ENCODE peak calls at places on chromosome 1, in six cellular contexts. One of them, this sample, is unnamed.

GRCh38 chr1:28248273-28249012 is 10.9 kb upstream of the SESN2 start:
- DNase-seq in kidney: peak
- DNase-seq in choroid plexus epithelial cell: peak
- DNase-seq in OCI-LY7: peak
- DNase-seq in GM10248: peak
- DNase-seq in fibroblast of the aortic adventitia: peak
- DNase-seq in this sample: peak

GRCh38 chr1:42335809-42336518 is 929 bp upstream of the FOXJ3 start:
- DNase-seq in kidney: no peak
- DNase-seq in choroid plexus epithelial cell: peak
- DNase-seq in OCI-LY7: no peak
- DNase-seq in GM10248: no peak
- DNase-seq in fibroblast of the aortic adventitia: peak
- DNase-seq in this sample: no peak

GRCh38 chr1:174013864-174014418 is 8.2 kb downstream of the RC3H1 start:
- DNase-seq in kidney: no peak
- DNase-seq in choroid plexus epithelial cell: no peak
- DNase-seq in OCI-LY7: no peak
- DNase-seq in GM10248: no peak
- DNase-seq in fibroblast of the aortic adventitia: no peak
- DNase-seq in this sample: no peak

GRCh38 chr1:224623310-224623714 is 7.2 kb downstream of the CNIH3 start:
- DNase-seq in kidney: no peak
- DNase-seq in choroid plexus epithelial cell: peak
- DNase-seq in OCI-LY7: no peak
- DNase-seq in GM10248: no peak
- DNase-seq in fibroblast of the aortic adventitia: no peak
- DNase-seq in this sample: no peak

GRCh38 chr1:226322986-226323385 is 14.0 kb upstream of the LIN9 start:
- DNase-seq in kidney: no peak
- DNase-seq in choroid plexus epithelial cell: no peak
- DNase-seq in OCI-LY7: no peak
- DNase-seq in GM10248: no peak
- DNase-seq in fibroblast of the aortic adventitia: no peak
- DNase-seq in this sample: no peak

GRCh38 chr1:171403396-171403795 is 81.9 kb upstream of the PRRC2C start:
- DNase-seq in kidney: no peak
- DNase-seq in choroid plexus epithelial cell: peak
- DNase-seq in OCI-LY7: no peak
- DNase-seq in GM10248: no peak
- DNase-seq in fibroblast of the aortic adventitia: peak
- DNase-seq in this sample: no peak

GRCh38 chr1:91673603-91674002 is 173.0 kb downstream of the CDC7 start:
- DNase-seq in kidney: no peak
- DNase-seq in choroid plexus epithelial cell: peak
- DNase-seq in OCI-LY7: no peak
- DNase-seq in GM10248: no peak
- DNase-seq in fibroblast of the aortic adventitia: no peak
- DNase-seq in this sample: no peak

GRCh38 chr1:116290085-116290670 is 82.9 kb upstream of the ATP1A1 start:
- DNase-seq in kidney: no peak
- DNase-seq in choroid plexus epithelial cell: no peak
- DNase-seq in OCI-LY7: no peak
- DNase-seq in GM10248: no peak
- DNase-seq in fibroblast of the aortic adventitia: no peak
- DNase-seq in this sample: no peak

GRCh38 chr1:159000627-159001026 is 9.1 kb upstream of the IFI16 start:
- DNase-seq in kidney: peak
- DNase-seq in choroid plexus epithelial cell: peak
- DNase-seq in OCI-LY7: no peak
- DNase-seq in GM10248: no peak
- DNase-seq in fibroblast of the aortic adventitia: peak
- DNase-seq in this sample: peak

GRCh38 chr1:230771773-230772354 is 24.7 kb downstream of the CAPN9 start:
- DNase-seq in kidney: no peak
- DNase-seq in choroid plexus epithelial cell: no peak
- DNase-seq in OCI-LY7: no peak
- DNase-seq in GM10248: no peak
- DNase-seq in fibroblast of the aortic adventitia: no peak
- DNase-seq in this sample: no peak

GRCh38 chr1:93042134-93042821 is 36.8 kb upstream of the MTF2 start:
- DNase-seq in kidney: no peak
- DNase-seq in choroid plexus epithelial cell: peak
- DNase-seq in OCI-LY7: peak
- DNase-seq in GM10248: peak
- DNase-seq in fibroblast of the aortic adventitia: peak
- DNase-seq in this sample: no peak

GRCh38 chr1:52707927-52708655 is 9.9 kb upstream of the COA7 start:
- DNase-seq in kidney: no peak
- DNase-seq in choroid plexus epithelial cell: peak
- DNase-seq in OCI-LY7: no peak
- DNase-seq in GM10248: no peak
- DNase-seq in fibroblast of the aortic adventitia: peak
- DNase-seq in this sample: no peak

GRCh38 chr1:52296345-52296744 is 69.7 kb downstream of the CC2D1B start:
- DNase-seq in kidney: no peak
- DNase-seq in choroid plexus epithelial cell: peak
- DNase-seq in OCI-LY7: peak
- DNase-seq in GM10248: peak
- DNase-seq in fibroblast of the aortic adventitia: peak
- DNase-seq in this sample: peak

GRCh38 chr1:158013840-158014520 is 20.5 kb downstream of the KIRREL1 start:
- DNase-seq in kidney: no peak
- DNase-seq in choroid plexus epithelial cell: peak
- DNase-seq in OCI-LY7: no peak
- DNase-seq in GM10248: no peak
- DNase-seq in fibroblast of the aortic adventitia: peak
- DNase-seq in this sample: no peak

GRCh38 chr1:63190171-63190570 is 132.2 kb upstream of the FOXD3 start:
- DNase-seq in kidney: no peak
- DNase-seq in choroid plexus epithelial cell: no peak
- DNase-seq in OCI-LY7: no peak
- DNase-seq in GM10248: no peak
- DNase-seq in fibroblast of the aortic adventitia: no peak
- DNase-seq in this sample: no peak

GRCh38 chr1:63189677-63190076 is 132.7 kb upstream of the FOXD3 start:
- DNase-seq in kidney: no peak
- DNase-seq in choroid plexus epithelial cell: no peak
- DNase-seq in OCI-LY7: no peak
- DNase-seq in GM10248: no peak
- DNase-seq in fibroblast of the aortic adventitia: peak
- DNase-seq in this sample: no peak
- TF ChIP-seq CTCF in kidney: peak
- TF ChIP-seq CTCF in choroid plexus epithelial cell: no peak
- TF ChIP-seq CTCF in OCI-LY7: peak
- TF ChIP-seq CTCF in GM10248: no peak
- TF ChIP-seq CTCF in fibroblast of the aortic adventitia: peak
- TF ChIP-seq CTCF in this sample: peak

GRCh38 chr1:151520359-151520758 is 9.2 kb downstream of the CGN start:
- DNase-seq in kidney: no peak
- DNase-seq in choroid plexus epithelial cell: no peak
- DNase-seq in OCI-LY7: no peak
- DNase-seq in GM10248: no peak
- DNase-seq in fibroblast of the aortic adventitia: no peak
- DNase-seq in this sample: no peak
- TF ChIP-seq CTCF in kidney: no peak
- TF ChIP-seq CTCF in choroid plexus epithelial cell: peak
- TF ChIP-seq CTCF in OCI-LY7: no peak
- TF ChIP-seq CTCF in GM10248: peak
- TF ChIP-seq CTCF in fibroblast of the aortic adventitia: no peak
- TF ChIP-seq CTCF in this sample: no peak

GRCh38 chr1:198943484-198943883 is 304.6 kb downstream of the PTPRC start:
- DNase-seq in kidney: no peak
- DNase-seq in choroid plexus epithelial cell: no peak
- DNase-seq in OCI-LY7: no peak
- DNase-seq in GM10248: no peak
- DNase-seq in fibroblast of the aortic adventitia: no peak
- DNase-seq in this sample: no peak
- TF ChIP-seq CTCF in kidney: no peak
- TF ChIP-seq CTCF in choroid plexus epithelial cell: no peak
- TF ChIP-seq CTCF in OCI-LY7: no peak
- TF ChIP-seq CTCF in GM10248: no peak
- TF ChIP-seq CTCF in fibroblast of the aortic adventitia: no peak
- TF ChIP-seq CTCF in this sample: no peak

DNA sequence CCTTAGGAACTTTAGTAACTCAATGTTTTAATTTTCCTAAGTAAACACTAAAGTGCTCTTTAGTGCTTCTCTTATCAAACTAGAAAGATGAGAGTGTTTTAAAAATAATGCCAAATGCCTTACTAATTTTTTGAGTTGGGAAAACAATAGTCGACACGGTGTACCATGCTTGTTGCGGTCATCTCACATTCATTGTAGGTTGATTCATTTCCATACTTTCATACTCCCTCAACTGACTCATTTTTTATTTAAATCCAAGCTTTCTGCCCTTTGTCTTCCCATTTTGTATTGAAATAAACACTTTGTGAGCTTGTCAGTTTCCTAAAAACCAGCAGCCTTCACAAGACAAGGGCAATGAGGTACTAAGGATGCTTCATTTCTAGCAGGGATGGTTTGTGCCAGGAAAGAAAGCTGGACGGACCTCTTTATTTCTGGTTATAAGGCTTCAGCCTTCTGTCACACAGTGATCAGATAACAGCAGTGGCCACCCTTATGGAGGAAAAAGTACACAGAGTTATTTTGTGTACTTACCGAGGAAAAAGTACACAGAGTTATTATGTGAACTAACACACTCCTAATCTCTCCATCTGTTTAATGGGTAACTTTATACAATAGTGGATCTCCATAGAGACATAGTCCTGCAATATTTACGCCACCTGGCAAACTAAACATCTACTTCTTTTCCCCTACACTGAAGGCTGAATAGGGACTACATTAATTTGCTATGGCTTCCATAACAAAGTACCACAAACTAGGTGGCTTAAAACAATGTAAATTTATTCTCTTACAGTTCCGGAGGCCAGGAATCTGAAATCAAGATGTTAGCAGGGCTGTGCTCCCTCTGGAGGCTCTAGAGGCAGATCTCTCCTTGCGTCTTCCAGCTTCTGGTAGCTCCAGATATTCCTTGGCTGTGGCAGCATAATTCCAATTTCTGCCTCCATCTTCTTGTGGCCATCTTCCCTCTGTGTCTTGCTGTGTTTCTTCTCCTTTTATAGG is 13.0 kb upstream of the CCDC190 start:
- DNase-seq in kidney: no peak
- DNase-seq in choroid plexus epithelial cell: peak
- DNase-seq in OCI-LY7: no peak
- DNase-seq in GM10248: no peak
- DNase-seq in fibroblast of the aortic adventitia: peak
- DNase-seq in this sample: no peak
- TF ChIP-seq CTCF in kidney: no peak
- TF ChIP-seq CTCF in choroid plexus epithelial cell: peak
- TF ChIP-seq CTCF in OCI-LY7: no peak
- TF ChIP-seq CTCF in GM10248: no peak
- TF ChIP-seq CTCF in fibroblast of the aortic adventitia: peak
- TF ChIP-seq CTCF in this sample: no peak

GRCh38 chr1:223378754-223379153 is 14.5 kb upstream of the CCDC185 start:
- DNase-seq in kidney: no peak
- DNase-seq in choroid plexus epithelial cell: no peak
- DNase-seq in OCI-LY7: no peak
- DNase-seq in GM10248: no peak
- DNase-seq in fibroblast of the aortic adventitia: no peak
- DNase-seq in this sample: no peak
- TF ChIP-seq CTCF in kidney: no peak
- TF ChIP-seq CTCF in choroid plexus epithelial cell: no peak
- TF ChIP-seq CTCF in OCI-LY7: no peak
- TF ChIP-seq CTCF in GM10248: no peak
- TF ChIP-seq CTCF in fibroblast of the aortic adventitia: no peak
- TF ChIP-seq CTCF in this sample: no peak